ENCODE peak calls at places on chromosomes 2 and 18, in seven cellular contexts. D is T-helper 9 cell; U is mesenteric fat pad; S is T-helper 1 cell; O is MCF 10A; Q is stimulated activated CD4-positive, alpha-beta T cell treated with anti-CD3 and anti-CD28 coated beads, Interleukin-12 subunit alpha, Interleukin-12 subunit beta, amount 100 ng/mL, for 48 hours; N is GM12892. K is an unnamed sample.

GRCh38 chr2:233075966-233076339 is 15.8 kb downstream of the INPP5D start:
- DNase-seq in D (no peak), U (no peak), S (no peak), O (no peak), Q (no peak), N (no peak), K (peak; percentile 28)

GRCh38 chr2:129877289-129877741 is 102.2 kb upstream of the RAB6C start:
- DNase-seq in D (peak; percentile 78), U (peak; percentile 93), S (peak; percentile 74), O (peak; percentile 80), Q (peak; percentile 64), N (peak; percentile 67), K (peak; percentile 97)

GRCh38 chr2:27238976-27239375 is 21.8 kb downstream of the CAD start:
- DNase-seq in D (no peak), U (no peak), S (no peak), O (no peak), Q (no peak), N (no peak), K (no peak)

GRCh38 chr18:9147440-9148238 is 11.1 kb downstream of the ANKRD12 start:
- DNase-seq in D (no peak), U (no peak), S (no peak), O (peak; percentile 79), Q (no peak), N (no peak), K (no peak)

GRCh38 chr18:2903006-2903405 is 56.2 kb downstream of the EMILIN2 start:
- DNase-seq in D (no peak), U (peak; percentile 79), S (no peak), O (peak; percentile 63), Q (no peak), N (no peak), K (peak; percentile 77)

GRCh38 chr2:233546101-233546500 is 20.5 kb downstream of the USP40 start:
- DNase-seq in D (no peak), U (no peak), S (no peak), O (no peak), Q (no peak), N (no peak), K (no peak)

GRCh38 chr2:232502901-232503791 is 15.5 kb upstream of the ECEL1 start:
- DNase-seq in D (peak; percentile 32), U (no peak), S (no peak), O (peak; percentile 44), Q (peak; percentile 8), N (no peak), K (no peak)

GRCh38 chr2:154995332-154995731 is 296.8 kb downstream of the KCNJ3 start:
- DNase-seq in D (no peak), U (no peak), S (no peak), O (no peak), Q (no peak), N (no peak), K (no peak)

GRCh38 chr2:128414946-128415767 is 96.5 kb upstream of the HS6ST1 start:
- DNase-seq in D (no peak), U (peak; percentile 49), S (no peak), O (no peak), Q (no peak), N (no peak), K (peak; percentile 9)

GRCh38 chr2:110993557-110994231 is 127.0 kb upstream of the BCL2L11 start:
- DNase-seq in D (no peak), U (no peak), S (no peak), O (peak; percentile 56), Q (no peak), N (no peak), K (no peak)

GRCh38 chr2:240238786-240239185 is 98.3 kb upstream of the OTOS start:
- DNase-seq in D (no peak), U (no peak), S (no peak), O (no peak), Q (no peak), N (no peak), K (no peak)

GRCh38 chr2:96933528-96933927 is 52.9 kb downstream of the FAM178B start:
- DNase-seq in D (no peak), U (no peak), S (no peak), O (no peak), Q (no peak), N (no peak), K (no peak)

GRCh38 chr18:57428221-57429150 is 6.7 kb upstream of the ONECUT2 start:
- DNase-seq in D (no peak), U (no peak), S (no peak), O (no peak), Q (no peak), N (no peak), K (no peak)

GRCh38 chr2:222701709-222702108 is 30.3 kb downstream of the MOGAT1 start:
- DNase-seq in D (no peak), U (no peak), S (no peak), O (no peak), Q (no peak), N (no peak), K (no peak)

GRCh38 chr2:152573168-152573567 is 144.1 kb downstream of the PRPF40A start:
- DNase-seq in D (no peak), U (no peak), S (no peak), O (peak; percentile 69), Q (peak; percentile 39), N (no peak), K (no peak)

GRCh38 chr2:121282800-121283382 is 2.1 kb downstream of the TFCP2L1 start:
- DNase-seq in D (no peak), U (no peak), S (no peak), O (peak; percentile 46), Q (no peak), N (no peak), K (no peak)

GRCh38 chr2:878245-878930 is 72.3 kb upstream of the SNTG2 start:
- DNase-seq in D (no peak), U (peak; percentile 51), S (no peak), O (no peak), Q (no peak), N (no peak), K (no peak)

GRCh38 chr2:145194671-145195070 is 674.8 kb upstream of the ZEB2 start:
- DNase-seq in D (no peak), U (no peak), S (no peak), O (no peak), Q (no peak), N (no peak), K (no peak)

GRCh38 chr18:9433616-9434239 is 41.6 kb upstream of the RALBP1 start:
- DNase-seq in D (no peak), U (no peak), S (no peak), O (no peak), Q (no peak), N (no peak), K (no peak)

GRCh38 chr2:68274022-68274421 is 21.7 kb upstream of the PPP3R1 start:
- DNase-seq in D (no peak), U (no peak), S (no peak), O (no peak), Q (no peak), N (no peak), K (no peak)

GRCh38 chr2:74724496-74724895 is 70.4 kb downstream of the SEMA4F start:
- DNase-seq in D (no peak), U (no peak), S (no peak), O (no peak), Q (no peak), N (no peak), K (no peak)

GRCh38 chr2:2730301-2730833 is 399.3 kb upstream of the MYT1L start:
- DNase-seq in D (no peak), U (no peak), S (no peak), O (no peak), Q (no peak), N (no peak), K (no peak)

GRCh38 chr18:76697441-76697901 is 124.9 kb upstream of the ZNF236 start:
- DNase-seq in D (no peak), U (peak; percentile 73), S (no peak), O (no peak), Q (no peak), N (no peak), K (peak; percentile 53)

GRCh38 chr2:121502781-121503180 is 27.9 kb upstream of the RNU4ATAC start:
- DNase-seq in D (no peak), U (no peak), S (no peak), O (peak; percentile 58), Q (no peak), N (no peak), K (no peak)

GRCh38 chr2:230075988-230076631 is 7.4 kb upstream of the SLC16A14 start:
- DNase-seq in D (no peak), U (no peak), S (no peak), O (no peak), Q (no peak), N (no peak), K (no peak)

GRCh38 chr18:59055345-59056032 is 84.2 kb upstream of the SEC11C start:
- DNase-seq in D (no peak), U (no peak), S (no peak), O (no peak), Q (no peak), N (no peak), K (no peak)

GRCh38 chr2:60728855-60729254 is 27.2 kb upstream of the PAPOLG start:
- DNase-seq in D (no peak), U (no peak), S (no peak), O (no peak), Q (no peak), N (no peak), K (no peak)

GRCh38 chr2:237931205-237931721 is 35.6 kb upstream of the UBE2F start:
- DNase-seq in D (no peak), U (no peak), S (no peak), O (no peak), Q (no peak), N (no peak), K (peak; percentile 28)